ENCODE peak calls at places on chromosome 15, in ten cellular contexts. E is CD8-positive, alpha-beta T cell; B is Caco-2; N is adrenal gland; A is esophagus squamous epithelium; P is left lung; J is AG04450; V is neural progenitor cell; M is small intestine; C is CD8-positive, alpha-beta memory T cell. U is an unnamed sample. For H3K9me3, the result is how much of the 10 kb centered on the place peaks cover.

GRCh38 chr15:29268706-29269484 is 727 bp downstream of the NSMCE3 start:
- DNase-seq in E (peak), B (no peak), N (peak), A (no peak), P (no peak), J (no peak), V (peak), M (peak), C (peak), U (peak)

GRCh38 chr15:69853572-69853971 is 244.1 kb downstream of the TLE3 start:
- DNase-seq in E (no peak), B (peak), N (peak), A (no peak), P (no peak), J (no peak), V (peak), M (no peak), C (no peak), U (no peak)

GRCh38 chr15:73786518-73786917 is 33.4 kb upstream of the INSYN1 start:
- DNase-seq in E (no peak), B (no peak), N (no peak), A (no peak), P (no peak), J (no peak), V (peak), M (no peak), C (no peak), U (no peak)

GRCh38 chr15:32657198-32657886 is 15.8 kb downstream of the SCG5 start:
- DNase-seq in E (no peak), B (no peak), N (no peak), A (no peak), P (no peak), J (no peak), V (no peak), M (peak), C (no peak), U (no peak)

GRCh38 chr15:31476866-31477265 is 150.2 kb downstream of the KLF13 start:
- DNase-seq in E (no peak), B (no peak), N (no peak), A (no peak), P (no peak), J (no peak), V (no peak), M (no peak), C (no peak), U (no peak)

GRCh38 chr15:37076543-37076942 is 23.8 kb downstream of the MEIS2 start:
- DNase-seq in E (no peak), B (no peak), N (no peak), A (no peak), P (no peak), J (no peak), V (no peak), M (peak), C (no peak), U (no peak)

GRCh38 chr15:33068007-33068441 is 126.5 kb downstream of the FMN1 start:
- DNase-seq in E (no peak), B (no peak), N (peak), A (no peak), P (peak), J (no peak), V (peak), M (peak), C (peak), U (no peak)

GRCh38 chr15:40320931-40321371 is 2.5 kb upstream of the INAFM2 start:
- DNase-seq in E (no peak), B (peak), N (peak), A (no peak), P (no peak), J (no peak), V (peak), M (peak), C (peak), U (peak)

GRCh38 chr15:59687831-59688230 is 1.3 kb downstream of the BNIP2 start:
- DNase-seq in E (no peak), B (no peak), N (peak), A (no peak), P (no peak), J (no peak), V (no peak), M (peak), C (peak), U (no peak)

GRCh38 chr15:96359772-96360498 is 29.4 kb downstream of the NR2F2 start:
- DNase-seq in E (no peak), B (no peak), N (peak), A (no peak), P (peak), J (no peak), V (peak), M (no peak), C (no peak), U (no peak)

GRCh38 chr15:50945725-50946124 is 37.2 kb downstream of the AP4E1 start:
- DNase-seq in E (no peak), B (no peak), N (peak), A (no peak), P (no peak), J (no peak), V (no peak), M (no peak), C (no peak), U (no peak)

GRCh38 chr15:93862791-93863190 is 368.6 kb upstream of the MCTP2 start:
- DNase-seq in E (no peak), B (no peak), N (peak), A (no peak), P (no peak), J (no peak), V (no peak), M (peak), C (no peak), U (no peak)

GRCh38 chr15:43930556-43930955 is 103.8 kb downstream of the WDR76 start:
- DNase-seq in E (no peak), B (no peak), N (no peak), A (no peak), P (no peak), J (no peak), V (no peak), M (no peak), C (no peak), U (no peak)

GRCh38 chr15:63363292-63363691 is 18.4 kb downstream of the CA12 start:
- DNase-seq in E (no peak), B (no peak), N (no peak), A (no peak), P (no peak), J (no peak), V (no peak), M (no peak), C (no peak), U (no peak)

GRCh38 chr15:69104050-69104750 is 56.2 kb upstream of the GLCE start:
- DNase-seq in E (no peak), B (no peak), N (no peak), A (no peak), P (no peak), J (no peak), V (no peak), M (peak), C (no peak), U (no peak)

GRCh38 chr15:73956276-73957086 is 30.2 kb downstream of the LOXL1 start:
- DNase-seq in E (no peak), B (no peak), N (no peak), A (no peak), P (no peak), J (peak), V (no peak), M (no peak), C (no peak), U (no peak)

GRCh38 chr15:89936051-89936792 is 23.5 kb upstream of the ARPIN start:
- DNase-seq in E (no peak), B (no peak), N (no peak), A (no peak), P (no peak), J (no peak), V (no peak), M (no peak), C (peak), U (no peak)

GRCh38 chr15:36481156-36481555 is 98.3 kb upstream of the CDIN1 start:
- DNase-seq in E (no peak), B (no peak), N (no peak), A (no peak), P (no peak), J (no peak), V (no peak), M (no peak), C (no peak), U (no peak)

GRCh38 chr15:68352401-68353062 is 75.0 kb downstream of the FEM1B start:
- DNase-seq in E (no peak), B (no peak), N (peak), A (no peak), P (no peak), J (peak), V (no peak), M (no peak), C (no peak), U (no peak)

GRCh38 chr15:74027688-74028087 is 33.2 kb downstream of the PML start:
- DNase-seq in E (no peak), B (no peak), N (no peak), A (no peak), P (no peak), J (no peak), V (no peak), M (no peak), C (no peak), U (no peak)

GRCh38 chr15:24971052-24971451 is 16.3 kb downstream of the SNRPN start:
- DNase-seq in E (no peak), B (no peak), N (no peak), A (no peak), P (no peak), J (no peak), V (no peak), M (no peak), C (no peak), U (no peak)

GRCh38 chr15:24966364-24967103 is 11.7 kb downstream of the SNRPN start:
- DNase-seq in E (no peak), B (no peak), N (no peak), A (no peak), P (no peak), J (no peak), V (no peak), M (no peak), C (no peak), U (no peak)

GRCh38 chr15:24977686-24978085 is 22.9 kb downstream of the SNRPN start:
- DNase-seq in E (no peak), B (no peak), N (no peak), A (no peak), P (no peak), J (no peak), V (no peak), M (no peak), C (no peak), U (no peak)

GRCh38 chr15:24976932-24977331 is 22.1 kb downstream of the SNRPN start:
- DNase-seq in E (no peak), B (no peak), N (no peak), A (no peak), P (no peak), J (no peak), V (no peak), M (no peak), C (no peak), U (no peak)

DNA sequence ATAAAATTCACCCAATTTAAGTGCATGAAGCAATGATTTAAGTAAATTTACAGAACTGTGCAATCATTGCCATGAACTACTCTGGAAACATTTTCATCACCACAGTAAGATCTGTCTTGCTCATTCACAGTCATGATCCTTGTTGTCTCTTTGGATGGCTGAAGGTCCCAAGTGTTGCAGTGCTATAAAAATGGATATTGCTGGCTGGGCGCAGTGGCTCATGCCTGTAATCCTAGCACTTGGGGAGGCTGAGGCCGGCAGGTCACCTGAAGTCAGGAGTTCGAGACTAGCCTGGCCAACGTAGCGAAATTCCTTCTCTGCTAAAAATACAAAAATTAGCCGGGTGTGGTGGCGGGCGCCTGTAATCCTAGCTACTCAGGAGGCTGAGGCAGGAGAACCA is 17.0 kb downstream of the SNRPN start:
- DNase-seq in E (no peak), B (no peak), N (no peak), A (no peak), P (no peak), J (no peak), V (no peak), M (no peak), C (no peak), U (no peak)
- H3K9me3 ChIP-seq in E (under half), B (under half), N (under half), A (under half), P (half or more), J (under half), V (under half), M (under half), C (under half), U (under half)

GRCh38 chr15:26455828-26456227 is 317.0 kb downstream of the GABRB3 start:
- DNase-seq in E (no peak), B (no peak), N (no peak), A (no peak), P (no peak), J (no peak), V (no peak), M (no peak), C (no peak), U (no peak)

GRCh38 chr15:26461847-26462608 is 310.8 kb downstream of the GABRB3 start:
- DNase-seq in E (no peak), B (no peak), N (no peak), A (no peak), P (peak), J (no peak), V (no peak), M (no peak), C (no peak), U (no peak)

GRCh38 chr15:26460165-26460564 is 312.7 kb downstream of the GABRB3 start:
- DNase-seq in E (no peak), B (no peak), N (no peak), A (no peak), P (no peak), J (no peak), V (no peak), M (no peak), C (no peak), U (no peak)
- H3K9me3 ChIP-seq in E (under half), B (under half), N (under half), A (under half), P (half or more), J (under half), V (under half), M (under half), C (under half), U (under half)

GRCh38 chr15:25860885-25861866 is 2.0 kb downstream of the ATP10A start:
- DNase-seq in E (peak), B (no peak), N (no peak), A (no peak), P (no peak), J (no peak), V (no peak), M (peak), C (peak), U (no peak)

GRCh38 chr15:25863968-25864580 is 947 bp upstream of the ATP10A start:
- DNase-seq in E (no peak), B (no peak), N (no peak), A (no peak), P (no peak), J (no peak), V (no peak), M (no peak), C (no peak), U (no peak)

GRCh38 chr15:25863067-25863967 is at the start of gene ATP10A:
- DNase-seq in E (no peak), B (no peak), N (peak), A (no peak), P (peak), J (no peak), V (peak), M (no peak), C (peak), U (peak)

GRCh38 chr15:25862469-25863066 is 559 bp downstream of the ATP10A start:
- DNase-seq in E (peak), B (no peak), N (no peak), A (no peak), P (peak), J (no peak), V (peak), M (no peak), C (peak), U (peak)

GRCh38 chr15:25862087-25862468 is 1.0 kb downstream of the ATP10A start:
- DNase-seq in E (no peak), B (no peak), N (no peak), A (no peak), P (peak), J (no peak), V (no peak), M (no peak), C (no peak), U (no peak)
- H3K9me3 ChIP-seq in E (under half), B (under half), N (under half), A (under half), P (under half), J (under half), V (under half), M (under half), C (under half), U (under half)

GRCh38 chr15:46014532-46014931 is 379.7 kb downstream of the SQOR start:
- DNase-seq in E (no peak), B (no peak), N (no peak), A (no peak), P (peak), J (no peak), V (no peak), M (no peak), C (no peak), U (no peak)
- H3K9me3 ChIP-seq in E (under half), B (under half), N (under half), A (under half), P (half or more), J (under half), V (under half), M (under half), C (under half), U (under half)

GRCh38 chr15:27774191-27774590 is 324.9 kb downstream of the OCA2 start:
- DNase-seq in E (no peak), B (no peak), N (no peak), A (no peak), P (no peak), J (no peak), V (no peak), M (no peak), C (no peak), U (no peak)

GRCh38 chr15:27769652-27770051 is 329.5 kb downstream of the OCA2 start:
- DNase-seq in E (no peak), B (no peak), N (no peak), A (no peak), P (no peak), J (no peak), V (no peak), M (no peak), C (no peak), U (no peak)

GRCh38 chr15:27770086-27770607 is 329.0 kb downstream of the OCA2 start:
- DNase-seq in E (no peak), B (no peak), N (no peak), A (no peak), P (no peak), J (no peak), V (no peak), M (no peak), C (no peak), U (no peak)

GRCh38 chr15:27770769-27771554 is 328.2 kb downstream of the OCA2 start:
- DNase-seq in E (no peak), B (no peak), N (no peak), A (no peak), P (no peak), J (no peak), V (no peak), M (no peak), C (no peak), U (no peak)

GRCh38 chr15:27771892-27772291 is 327.2 kb downstream of the OCA2 start:
- DNase-seq in E (no peak), B (no peak), N (no peak), A (no peak), P (no peak), J (no peak), V (no peak), M (no peak), C (no peak), U (no peak)
- H3K9me3 ChIP-seq in E (under half), B (under half), N (under half), A (under half), P (half or more), J (half or more), V (under half), M (under half), C (under half), U (under half)

GRCh38 chr15:85831415-85832113 is 36.8 kb upstream of the KLHL25 start:
- DNase-seq in E (no peak), B (peak), N (peak), A (no peak), P (no peak), J (no peak), V (peak), M (peak), C (peak), U (no peak)
- H3K9me3 ChIP-seq in E (under half), B (under half), N (under half), A (under half), P (under half), J (under half), V (under half), M (under half), C (under half), U (under half)

GRCh38 chr15:20671665-20672064 is 130.1 kb upstream of the GOLGA6L6 start:
- DNase-seq in E (no peak), B (no peak), N (no peak), A (no peak), P (no peak), J (no peak), V (no peak), M (no peak), C (no peak), U (no peak)

GRCh38 chr15:20672469-20672868 is 130.9 kb upstream of the GOLGA6L6 start:
- DNase-seq in E (no peak), B (no peak), N (no peak), A (no peak), P (no peak), J (no peak), V (no peak), M (no peak), C (no peak), U (no peak)
- H3K9me3 ChIP-seq in E (under half), B (under half), N (under half), A (under half), P (under half), J (under half), V (under half), M (under half), C (under half), U (under half)

DNA sequence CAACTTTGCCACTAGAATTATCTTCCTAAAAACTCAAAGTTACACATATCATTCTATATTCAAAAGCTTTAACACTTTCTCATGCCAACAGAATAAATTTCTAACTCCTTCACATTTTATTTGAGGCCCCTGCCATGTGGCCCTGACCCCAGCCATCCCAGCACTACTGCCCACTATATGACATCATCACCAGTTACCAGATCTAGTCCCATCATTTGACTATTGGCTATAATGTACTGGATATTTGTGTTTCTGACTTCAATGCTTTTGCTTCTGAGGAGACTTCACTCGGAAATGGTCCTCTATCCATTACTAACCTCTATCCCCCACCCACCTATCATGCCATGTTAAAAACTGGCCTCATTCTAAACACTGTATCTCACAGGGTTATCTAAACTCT is 23.6 kb downstream of the UBE3A start:
- DNase-seq in E (no peak), B (no peak), N (no peak), A (no peak), P (no peak), J (no peak), V (no peak), M (no peak), C (no peak), U (no peak)
- H3K9me3 ChIP-seq in E (under half), B (under half), N (under half), A (under half), P (under half), J (under half), V (under half), M (under half), C (under half), U (under half)

GRCh38 chr15:55942332-55942731 is 51.1 kb downstream of the NEDD4 start:
- DNase-seq in E (no peak), B (no peak), N (no peak), A (no peak), P (no peak), J (no peak), V (no peak), M (no peak), C (no peak), U (no peak)
- H3K9me3 ChIP-seq in E (under half), B (under half), N (under half), A (under half), P (under half), J (under half), V (under half), M (under half), C (under half), U (under half)